ENCODE peak calls at places on chromosome 10, in six cellular contexts. One of them, this sample, is unnamed.
A peak's percentile ranks its signal among the peaks of the same experiment; 100 is the strongest.

GRCh38 chr10:13706604-13707003 is 119.8 kb downstream of the PRPF18 start:
- DNase-seq in CD8-positive, alpha-beta T cell: no peak
- DNase-seq in Peyer's patch: no peak
- DNase-seq in astrocyte: no peak
- DNase-seq in foreskin fibroblast: no peak
- DNase-seq in A549: no peak
- DNase-seq in this sample: no peak

GRCh38 chr10:13103554-13103953 is 3.6 kb downstream of the OPTN start:
- DNase-seq in CD8-positive, alpha-beta T cell: no peak
- DNase-seq in Peyer's patch: no peak
- DNase-seq in astrocyte: no peak
- DNase-seq in foreskin fibroblast: no peak
- DNase-seq in A549: no peak
- DNase-seq in this sample: no peak

GRCh38 chr10:122348951-122349361 is 25.6 kb upstream of the PLEKHA1 start:
- DNase-seq in CD8-positive, alpha-beta T cell: no peak
- DNase-seq in Peyer's patch: no peak
- DNase-seq in astrocyte: no peak
- DNase-seq in foreskin fibroblast: no peak
- DNase-seq in A549: no peak
- DNase-seq in this sample: no peak

GRCh38 chr10:89644967-89645741 is at the start of gene PANK1:
- DNase-seq in CD8-positive, alpha-beta T cell: peak; percentile 49
- DNase-seq in Peyer's patch: peak; percentile 80
- DNase-seq in astrocyte: peak; percentile 74
- DNase-seq in foreskin fibroblast: peak; percentile 88
- DNase-seq in A549: peak; percentile 84
- DNase-seq in this sample: peak; percentile 53

GRCh38 chr10:46556515-46557318 is at the start of gene GPRIN2:
- DNase-seq in CD8-positive, alpha-beta T cell: no peak
- DNase-seq in Peyer's patch: peak; percentile 15
- DNase-seq in astrocyte: no peak
- DNase-seq in foreskin fibroblast: no peak
- DNase-seq in A549: no peak
- DNase-seq in this sample: no peak

GRCh38 chr10:68735119-68735518 is 14.1 kb downstream of the CCAR1 start:
- DNase-seq in CD8-positive, alpha-beta T cell: no peak
- DNase-seq in Peyer's patch: no peak
- DNase-seq in astrocyte: no peak
- DNase-seq in foreskin fibroblast: no peak
- DNase-seq in A549: no peak
- DNase-seq in this sample: no peak

GRCh38 chr10:36634916-36635315 is 490.5 kb upstream of the ANKRD30A start:
- DNase-seq in CD8-positive, alpha-beta T cell: no peak
- DNase-seq in Peyer's patch: no peak
- DNase-seq in astrocyte: peak; percentile 82
- DNase-seq in foreskin fibroblast: peak; percentile 16
- DNase-seq in A549: no peak
- DNase-seq in this sample: peak; percentile 19

GRCh38 chr10:79354615-79355014 is 7.3 kb downstream of the PPIF start:
- DNase-seq in CD8-positive, alpha-beta T cell: no peak
- DNase-seq in Peyer's patch: no peak
- DNase-seq in astrocyte: no peak
- DNase-seq in foreskin fibroblast: no peak
- DNase-seq in A549: no peak
- DNase-seq in this sample: no peak

GRCh38 chr10:43193496-43194080 is 55.3 kb downstream of the CSGALNACT2 start:
- DNase-seq in CD8-positive, alpha-beta T cell: no peak
- DNase-seq in Peyer's patch: no peak
- DNase-seq in astrocyte: no peak
- DNase-seq in foreskin fibroblast: peak; percentile 48
- DNase-seq in A549: no peak
- DNase-seq in this sample: no peak

GRCh38 chr10:10977978-10978377 is 39.7 kb upstream of the CELF2 start:
- DNase-seq in CD8-positive, alpha-beta T cell: no peak
- DNase-seq in Peyer's patch: no peak
- DNase-seq in astrocyte: no peak
- DNase-seq in foreskin fibroblast: peak; percentile 60
- DNase-seq in A549: no peak
- DNase-seq in this sample: no peak

GRCh38 chr10:96271017-96271815 is at the start of gene BLNK:
- DNase-seq in CD8-positive, alpha-beta T cell: no peak
- DNase-seq in Peyer's patch: peak; percentile 82
- DNase-seq in astrocyte: no peak
- DNase-seq in foreskin fibroblast: peak; percentile 12
- DNase-seq in A549: no peak
- DNase-seq in this sample: no peak

GRCh38 chr10:43078986-43079273 is 2.1 kb downstream of the RET start:
- DNase-seq in CD8-positive, alpha-beta T cell: peak; percentile 16
- DNase-seq in Peyer's patch: no peak
- DNase-seq in astrocyte: no peak
- DNase-seq in foreskin fibroblast: peak; percentile 16
- DNase-seq in A549: peak; percentile 41
- DNase-seq in this sample: no peak

GRCh38 chr10:104274762-104275721 is 6.1 kb downstream of the GSTO2 start:
- DNase-seq in CD8-positive, alpha-beta T cell: peak; percentile 53
- DNase-seq in Peyer's patch: no peak
- DNase-seq in astrocyte: no peak
- DNase-seq in foreskin fibroblast: peak; percentile 77
- DNase-seq in A549: peak; percentile 57
- DNase-seq in this sample: no peak

GRCh38 chr10:100829103-100829870 is 83.5 kb upstream of the SLF2 start:
- DNase-seq in CD8-positive, alpha-beta T cell: no peak
- DNase-seq in Peyer's patch: no peak
- DNase-seq in astrocyte: no peak
- DNase-seq in foreskin fibroblast: peak; percentile 18
- DNase-seq in A549: no peak
- DNase-seq in this sample: no peak

GRCh38 chr10:99619090-99619800 is 994 bp downstream of the SLC25A28 start:
- DNase-seq in CD8-positive, alpha-beta T cell: no peak
- DNase-seq in Peyer's patch: no peak
- DNase-seq in astrocyte: peak; percentile 25
- DNase-seq in foreskin fibroblast: peak; percentile 30
- DNase-seq in A549: no peak
- DNase-seq in this sample: no peak

GRCh38 chr10:17375936-17376584 is 78.3 kb downstream of the ST8SIA6 start:
- DNase-seq in CD8-positive, alpha-beta T cell: peak; percentile 12
- DNase-seq in Peyer's patch: no peak
- DNase-seq in astrocyte: no peak
- DNase-seq in foreskin fibroblast: peak; percentile 15
- DNase-seq in A549: peak; percentile 36
- DNase-seq in this sample: no peak

GRCh38 chr10:88292185-88292514 is 291.0 kb downstream of the RNLS start:
- DNase-seq in CD8-positive, alpha-beta T cell: no peak
- DNase-seq in Peyer's patch: no peak
- DNase-seq in astrocyte: no peak
- DNase-seq in foreskin fibroblast: no peak
- DNase-seq in A549: no peak
- DNase-seq in this sample: no peak

GRCh38 chr10:86305521-86305920 is 61.1 kb downstream of the GRID1 start:
- DNase-seq in CD8-positive, alpha-beta T cell: no peak
- DNase-seq in Peyer's patch: no peak
- DNase-seq in astrocyte: no peak
- DNase-seq in foreskin fibroblast: no peak
- DNase-seq in A549: no peak
- DNase-seq in this sample: no peak

GRCh38 chr10:123926401-123927264 is 35.0 kb upstream of the CPXM2 start:
- DNase-seq in CD8-positive, alpha-beta T cell: no peak
- DNase-seq in Peyer's patch: no peak
- DNase-seq in astrocyte: no peak
- DNase-seq in foreskin fibroblast: peak; percentile 3
- DNase-seq in A549: peak; percentile 44
- DNase-seq in this sample: no peak

GRCh38 chr10:28263136-28263857 is 39.6 kb downstream of the MPP7 start:
- DNase-seq in CD8-positive, alpha-beta T cell: no peak
- DNase-seq in Peyer's patch: no peak
- DNase-seq in astrocyte: no peak
- DNase-seq in foreskin fibroblast: no peak
- DNase-seq in A549: no peak
- DNase-seq in this sample: no peak

GRCh38 chr10:132373241-132373955 is 23.6 kb upstream of the PWWP2B start:
- DNase-seq in CD8-positive, alpha-beta T cell: no peak
- DNase-seq in Peyer's patch: no peak
- DNase-seq in astrocyte: no peak
- DNase-seq in foreskin fibroblast: no peak
- DNase-seq in A549: no peak
- DNase-seq in this sample: no peak

GRCh38 chr10:78301891-78302738 is 268.5 kb downstream of the RPS24 start:
- DNase-seq in CD8-positive, alpha-beta T cell: no peak
- DNase-seq in Peyer's patch: no peak
- DNase-seq in astrocyte: no peak
- DNase-seq in foreskin fibroblast: peak; percentile 29
- DNase-seq in A549: peak; percentile 22
- DNase-seq in this sample: no peak
- H3K4me3 ChIP-seq in CD8-positive, alpha-beta T cell: peak overlapping the region; percentile 73
- H3K4me3 ChIP-seq in Peyer's patch: peak overlapping the region; percentile 60
- H3K4me3 ChIP-seq in astrocyte: peak overlapping the region; percentile 68
- H3K4me3 ChIP-seq in foreskin fibroblast: peak overlapping the region; percentile 70
- H3K4me3 ChIP-seq in A549: peak overlapping the region; percentile 58
- H3K4me3 ChIP-seq in this sample: peak overlapping the region; percentile 64

GRCh38 chr10:44980309-44981171 is 1.9 kb upstream of the DEPP1 start:
- DNase-seq in CD8-positive, alpha-beta T cell: no peak
- DNase-seq in Peyer's patch: no peak
- DNase-seq in astrocyte: no peak
- DNase-seq in foreskin fibroblast: no peak
- DNase-seq in A549: no peak
- DNase-seq in this sample: no peak
- H3K4me3 ChIP-seq in CD8-positive, alpha-beta T cell: no peak overlapping the region
- H3K4me3 ChIP-seq in Peyer's patch: no peak overlapping the region
- H3K4me3 ChIP-seq in astrocyte: no peak overlapping the region
- H3K4me3 ChIP-seq in foreskin fibroblast: no peak overlapping the region
- H3K4me3 ChIP-seq in A549: no peak overlapping the region
- H3K4me3 ChIP-seq in this sample: no peak overlapping the region

GRCh38 chr10:118045154-118045841 is 1.4 kb downstream of the RAB11FIP2 start:
- DNase-seq in CD8-positive, alpha-beta T cell: no peak
- DNase-seq in Peyer's patch: no peak
- DNase-seq in astrocyte: no peak
- DNase-seq in foreskin fibroblast: peak; percentile 4
- DNase-seq in A549: no peak
- DNase-seq in this sample: no peak

GRCh38 chr10:118045842-118046490 is 775 bp downstream of the RAB11FIP2 start:
- DNase-seq in CD8-positive, alpha-beta T cell: peak; percentile 20
- DNase-seq in Peyer's patch: peak; percentile 30
- DNase-seq in astrocyte: peak; percentile 35
- DNase-seq in foreskin fibroblast: peak; percentile 72
- DNase-seq in A549: peak; percentile 37
- DNase-seq in this sample: no peak

GRCh38 chr10:118042336-118042735 is 4.4 kb downstream of the RAB11FIP2 start:
- DNase-seq in CD8-positive, alpha-beta T cell: no peak
- DNase-seq in Peyer's patch: no peak
- DNase-seq in astrocyte: no peak
- DNase-seq in foreskin fibroblast: peak; percentile 38
- DNase-seq in A549: no peak
- DNase-seq in this sample: no peak

GRCh38 chr10:118041316-118041715 is 5.4 kb downstream of the RAB11FIP2 start:
- DNase-seq in CD8-positive, alpha-beta T cell: no peak
- DNase-seq in Peyer's patch: no peak
- DNase-seq in astrocyte: peak; percentile 62
- DNase-seq in foreskin fibroblast: peak; percentile 64
- DNase-seq in A549: no peak
- DNase-seq in this sample: peak; percentile 30

DNA sequence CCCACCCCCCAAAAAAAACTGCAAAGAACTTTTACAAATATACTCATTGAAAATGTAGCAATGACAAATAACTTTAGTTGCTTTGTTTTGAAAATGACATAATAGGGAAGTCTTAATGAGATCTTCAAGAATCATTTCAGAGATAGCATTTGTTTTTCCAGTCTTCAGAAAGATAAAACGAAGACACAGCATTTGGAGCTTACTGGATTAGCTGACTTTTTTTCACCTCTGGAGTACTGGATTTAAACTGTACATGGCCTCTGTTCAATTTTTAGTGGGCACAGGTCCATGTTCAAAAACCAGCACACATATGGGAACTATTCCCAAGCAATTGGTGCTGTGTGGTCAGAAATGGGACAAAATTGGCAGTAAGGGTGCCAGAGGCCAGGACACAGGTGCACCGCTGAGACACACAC is 3.9 kb downstream of the RAB11FIP2 start:
- DNase-seq in CD8-positive, alpha-beta T cell: no peak
- DNase-seq in Peyer's patch: no peak
- DNase-seq in astrocyte: no peak
- DNase-seq in foreskin fibroblast: peak; percentile 36
- DNase-seq in A549: no peak
- DNase-seq in this sample: no peak
- H3K4me3 ChIP-seq in CD8-positive, alpha-beta T cell: no peak overlapping the region
- H3K4me3 ChIP-seq in Peyer's patch: no peak overlapping the region
- H3K4me3 ChIP-seq in astrocyte: no peak overlapping the region
- H3K4me3 ChIP-seq in foreskin fibroblast: peak overlapping the region; percentile 1
- H3K4me3 ChIP-seq in A549: no peak overlapping the region
- H3K4me3 ChIP-seq in this sample: no peak overlapping the region

DNA sequence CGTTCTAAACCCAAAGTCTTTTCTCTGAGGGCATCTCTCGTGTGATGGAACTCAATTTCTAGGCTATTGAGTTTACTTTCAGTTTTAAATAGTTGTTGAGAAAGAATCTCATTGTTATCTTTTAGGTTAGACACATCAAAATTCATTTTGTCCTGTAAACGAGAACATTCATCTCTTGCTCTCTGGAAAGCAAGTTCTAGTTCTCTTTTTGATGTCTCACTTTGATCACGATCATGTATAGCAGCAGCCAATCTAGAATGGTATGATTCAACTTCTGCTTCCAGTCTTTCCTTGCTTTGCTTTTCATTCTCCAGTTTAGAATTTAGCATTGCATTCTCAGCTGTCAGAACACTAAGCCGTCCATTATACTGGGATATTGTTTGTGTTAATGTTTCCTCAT is 65.1 kb downstream of the ANKRD26 start:
- DNase-seq in CD8-positive, alpha-beta T cell: no peak
- DNase-seq in Peyer's patch: no peak
- DNase-seq in astrocyte: no peak
- DNase-seq in foreskin fibroblast: no peak
- DNase-seq in A549: no peak
- DNase-seq in this sample: no peak
- H3K4me3 ChIP-seq in CD8-positive, alpha-beta T cell: no peak overlapping the region
- H3K4me3 ChIP-seq in Peyer's patch: no peak overlapping the region
- H3K4me3 ChIP-seq in astrocyte: no peak overlapping the region
- H3K4me3 ChIP-seq in foreskin fibroblast: no peak overlapping the region
- H3K4me3 ChIP-seq in A549: no peak overlapping the region
- H3K4me3 ChIP-seq in this sample: no peak overlapping the region

GRCh38 chr10:70576803-70577517 is 25.6 kb downstream of the PRF1 start:
- DNase-seq in CD8-positive, alpha-beta T cell: no peak
- DNase-seq in Peyer's patch: no peak
- DNase-seq in astrocyte: peak; percentile 41
- DNase-seq in foreskin fibroblast: peak; percentile 68
- DNase-seq in A549: peak; percentile 11
- DNase-seq in this sample: no peak
- H3K4me3 ChIP-seq in CD8-positive, alpha-beta T cell: no peak overlapping the region
- H3K4me3 ChIP-seq in Peyer's patch: no peak overlapping the region
- H3K4me3 ChIP-seq in astrocyte: no peak overlapping the region
- H3K4me3 ChIP-seq in foreskin fibroblast: no peak overlapping the region
- H3K4me3 ChIP-seq in A549: no peak overlapping the region
- H3K4me3 ChIP-seq in this sample: no peak overlapping the region

GRCh38 chr10:117884088-117884487 is 162.7 kb downstream of the RAB11FIP2 start:
- DNase-seq in CD8-positive, alpha-beta T cell: no peak
- DNase-seq in Peyer's patch: no peak
- DNase-seq in astrocyte: no peak
- DNase-seq in foreskin fibroblast: no peak
- DNase-seq in A549: no peak
- DNase-seq in this sample: no peak
- H3K4me3 ChIP-seq in CD8-positive, alpha-beta T cell: no peak overlapping the region
- H3K4me3 ChIP-seq in Peyer's patch: no peak overlapping the region
- H3K4me3 ChIP-seq in astrocyte: no peak overlapping the region
- H3K4me3 ChIP-seq in foreskin fibroblast: no peak overlapping the region
- H3K4me3 ChIP-seq in A549: no peak overlapping the region
- H3K4me3 ChIP-seq in this sample: no peak overlapping the region

GRCh38 chr10:127942811-127943210 is 35.9 kb downstream of the PTPRE start:
- DNase-seq in CD8-positive, alpha-beta T cell: no peak
- DNase-seq in Peyer's patch: no peak
- DNase-seq in astrocyte: no peak
- DNase-seq in foreskin fibroblast: no peak
- DNase-seq in A549: no peak
- DNase-seq in this sample: no peak
- H3K4me3 ChIP-seq in CD8-positive, alpha-beta T cell: no peak overlapping the region
- H3K4me3 ChIP-seq in Peyer's patch: no peak overlapping the region
- H3K4me3 ChIP-seq in astrocyte: no peak overlapping the region
- H3K4me3 ChIP-seq in foreskin fibroblast: no peak overlapping the region
- H3K4me3 ChIP-seq in A549: no peak overlapping the region
- H3K4me3 ChIP-seq in this sample: no peak overlapping the region